ENCODE peak calls at places on chromosomes 4 and X, in four cellular contexts. W, X, E and G are unnamed samples.

GRCh38 chrX:66634272-66634671 is 4.6 kb downstream of the EDA2R start:
- DNase-seq in E (no peak), W (no peak), X (no peak), G (no peak)

GRCh38 chrX:12805333-12805732 is 14.1 kb downstream of the PRPS2 start:
- DNase-seq in E (no peak), W (no peak), X (no peak), G (no peak)

GRCh38 chr4:146107587-146107986 is 67.9 kb upstream of the LSM6 start:
- DNase-seq in X (no peak), W (no peak), E (no peak), G (no peak)

GRCh38 chr4:157048248-157048647 is 27.7 kb upstream of the GLRB start:
- DNase-seq in X (no peak), W (peak), E (no peak), G (peak)

GRCh38 chrX:40261955-40262596 is 164.3 kb upstream of the BCOR start:
- DNase-seq in X (no peak), W (no peak), E (no peak), G (no peak)

GRCh38 chr4:9999956-10000551 is 21.2 kb downstream of the SLC2A9 start:
- DNase-seq in X (no peak), E (peak), W (peak), G (no peak)

GRCh38 chrX:49060914-49061313 is 2.1 kb downstream of the CCDC120 start:
- DNase-seq in E (no peak), X (no peak), W (no peak), G (no peak)

GRCh38 chrX:72554448-72555140 is 18.0 kb downstream of the HDAC8 start:
- DNase-seq in E (peak), W (no peak), X (no peak), G (no peak)

GRCh38 chr4:17517664-17518063 is 2.7 kb downstream of the CLRN2 start:
- DNase-seq in E (no peak), X (peak), W (no peak), G (peak)

GRCh38 chrX:46327229-46328081 is 217.8 kb downstream of the ZNF674 start:
- DNase-seq in X (peak), W (peak), E (peak), G (no peak)

GRCh38 chrX:960821-961220 is 251.6 kb downstream of the CRLF2 start:
- DNase-seq in W (no peak), E (no peak), X (no peak), G (no peak)

GRCh38 chr4:47251363-47252135 is 212.0 kb downstream of the COMMD8 start:
- DNase-seq in E (peak), W (no peak), X (no peak), G (no peak)

GRCh38 chrX:135509885-135510284 is 10.6 kb upstream of the INTS6L start:
- DNase-seq in X (peak), W (no peak), E (no peak), G (no peak)

GRCh38 chrX:28718450-28718849 is 131.2 kb downstream of the IL1RAPL1 start:
- DNase-seq in E (no peak), X (no peak), W (no peak), G (no peak)

GRCh38 chr4:102478186-102478585 is 23.0 kb upstream of the NFKB1 start:
- DNase-seq in E (no peak), X (no peak), W (no peak), G (no peak)

GRCh38 chr4:169439244-169439643 is 168.5 kb upstream of the SH3RF1 start:
- DNase-seq in X (no peak), E (no peak), W (no peak), G (no peak)

GRCh38 chrX:8629871-8630270 is 102.1 kb downstream of the ANOS1 start:
- DNase-seq in X (no peak), E (peak), W (no peak), G (no peak)

GRCh38 chr4:83124079-83124780 is 9.7 kb upstream of the PLAC8 start:
- DNase-seq in W (no peak), E (peak), X (no peak), G (no peak)

GRCh38 chr4:84856468-84856867 is 110.0 kb downstream of the WDFY3 start:
- DNase-seq in E (no peak), X (peak), W (no peak), G (no peak)

GRCh38 chr4:185838514-185839203 is 26.7 kb upstream of the SORBS2 start:
- DNase-seq in E (no peak), W (no peak), X (no peak), G (no peak)

GRCh38 chr4:141395246-141395830 is 174.6 kb downstream of the ZNF330 start:
- DNase-seq in X (no peak), E (peak), W (no peak), G (no peak)

GRCh38 chrX:2351321-2351720 is 149.5 kb downstream of the DHRSX start:
- DNase-seq in W (peak), E (peak), X (no peak), G (no peak)

GRCh38 chrX:103685396-103685795 is 1.1 kb downstream of the MORF4L2 start:
- DNase-seq in W (no peak), X (no peak), E (peak), G (no peak)

GRCh38 chr4:5371415-5372190 is 320.3 kb downstream of the STK32B start:
- DNase-seq in W (peak), X (peak), E (peak), G (no peak)

GRCh38 chr4:112183252-112183651 is 38.0 kb downstream of the FAM241A start:
- DNase-seq in E (no peak), W (no peak), X (no peak), G (no peak)

GRCh38 chr4:102627831-102628523 is 126.8 kb downstream of the NFKB1 start:
- DNase-seq in W (peak), X (peak), E (peak), G (no peak)

GRCh38 chrX:83916525-83916924 is 55.6 kb downstream of the CYLC1 start:
- DNase-seq in E (peak), X (no peak), W (peak), G (no peak)

GRCh38 chrX:134324359-134324758 is 87.4 kb downstream of the CCDC160 start:
- DNase-seq in W (no peak), X (no peak), E (no peak), G (no peak)

GRCh38 chr4:165506780-165507305 is 128.0 kb downstream of the CPE start:
- DNase-seq in W (no peak), X (no peak), E (no peak), G (no peak)

GRCh38 chr4:110260299-110260698 is 61.9 kb upstream of the ELOVL6 start:
- DNase-seq in E (no peak), W (no peak), X (no peak), G (no peak)